ENCODE peak calls at places on chromosomes 11 and 22, in eight cellular contexts. One of them, this sample, is unnamed.

GRCh38 chr22:23608583-23608982 is 23.5 kb downstream of the DRICH1 start:
- DNase-seq in activated CD4-positive, alpha-beta T cell treated with anti-CD3 and anti-CD28 coated beads, Interleukin-2, amount 10 ng/mL, durations not matched to agents 7 days and 5 days: no peak
- DNase-seq in stomach: no peak
- DNase-seq in Calu3: no peak
- DNase-seq in NCI-H187 treated with DMSO at 0.1 percent for 48 hours: no peak
- DNase-seq in activated CD8-positive, alpha-beta memory T cell treated with anti-CD3 and anti-CD28 coated beads, Interleukin-2, amount 50 U/mL, for 4 hours: no peak
- DNase-seq in HS-5: no peak
- DNase-seq in dermis blood vessel endothelial cell: peak
- DNase-seq in this sample: no peak

GRCh38 chr11:134223836-134224709 is at the start of the genes NCAPD3 and VPS26B:
- DNase-seq in Calu3: peak
- DNase-seq in activated CD4-positive, alpha-beta T cell treated with anti-CD3 and anti-CD28 coated beads, Interleukin-2, amount 10 ng/mL, durations not matched to agents 7 days and 5 days: peak
- DNase-seq in dermis blood vessel endothelial cell: peak
- DNase-seq in activated CD8-positive, alpha-beta memory T cell treated with anti-CD3 and anti-CD28 coated beads, Interleukin-2, amount 50 U/mL, for 4 hours: peak
- DNase-seq in stomach: peak
- DNase-seq in NCI-H187 treated with DMSO at 0.1 percent for 48 hours: peak
- DNase-seq in HS-5: peak
- DNase-seq in this sample: peak

GRCh38 chr11:118238947-118239346 is 13.2 kb downstream of the MPZL3 start:
- DNase-seq in NCI-H187 treated with DMSO at 0.1 percent for 48 hours: no peak
- DNase-seq in dermis blood vessel endothelial cell: peak
- DNase-seq in activated CD4-positive, alpha-beta T cell treated with anti-CD3 and anti-CD28 coated beads, Interleukin-2, amount 10 ng/mL, durations not matched to agents 7 days and 5 days: no peak
- DNase-seq in HS-5: no peak
- DNase-seq in stomach: no peak
- DNase-seq in activated CD8-positive, alpha-beta memory T cell treated with anti-CD3 and anti-CD28 coated beads, Interleukin-2, amount 50 U/mL, for 4 hours: no peak
- DNase-seq in Calu3: no peak
- DNase-seq in this sample: no peak

GRCh38 chr11:112425121-112425520 is 164.5 kb upstream of the PLET1 start:
- DNase-seq in activated CD8-positive, alpha-beta memory T cell treated with anti-CD3 and anti-CD28 coated beads, Interleukin-2, amount 50 U/mL, for 4 hours: no peak
- DNase-seq in stomach: no peak
- DNase-seq in Calu3: no peak
- DNase-seq in NCI-H187 treated with DMSO at 0.1 percent for 48 hours: no peak
- DNase-seq in activated CD4-positive, alpha-beta T cell treated with anti-CD3 and anti-CD28 coated beads, Interleukin-2, amount 10 ng/mL, durations not matched to agents 7 days and 5 days: no peak
- DNase-seq in HS-5: no peak
- DNase-seq in dermis blood vessel endothelial cell: no peak
- DNase-seq in this sample: no peak

GRCh38 chr11:133019545-133019944 is 512.8 kb downstream of the OPCML start:
- DNase-seq in HS-5: no peak
- DNase-seq in dermis blood vessel endothelial cell: no peak
- DNase-seq in stomach: no peak
- DNase-seq in NCI-H187 treated with DMSO at 0.1 percent for 48 hours: no peak
- DNase-seq in activated CD8-positive, alpha-beta memory T cell treated with anti-CD3 and anti-CD28 coated beads, Interleukin-2, amount 50 U/mL, for 4 hours: no peak
- DNase-seq in activated CD4-positive, alpha-beta T cell treated with anti-CD3 and anti-CD28 coated beads, Interleukin-2, amount 10 ng/mL, durations not matched to agents 7 days and 5 days: no peak
- DNase-seq in Calu3: no peak
- DNase-seq in this sample: no peak

GRCh38 chr22:19722175-19722914 is 994 bp upstream of the GP1BB start:
- DNase-seq in NCI-H187 treated with DMSO at 0.1 percent for 48 hours: no peak
- DNase-seq in dermis blood vessel endothelial cell: no peak
- DNase-seq in stomach: no peak
- DNase-seq in Calu3: no peak
- DNase-seq in HS-5: no peak
- DNase-seq in activated CD4-positive, alpha-beta T cell treated with anti-CD3 and anti-CD28 coated beads, Interleukin-2, amount 10 ng/mL, durations not matched to agents 7 days and 5 days: no peak
- DNase-seq in activated CD8-positive, alpha-beta memory T cell treated with anti-CD3 and anti-CD28 coated beads, Interleukin-2, amount 50 U/mL, for 4 hours: no peak
- DNase-seq in this sample: no peak

GRCh38 chr11:63243533-63243932 is at the start of gene SLC22A25:
- DNase-seq in Calu3: no peak
- DNase-seq in activated CD8-positive, alpha-beta memory T cell treated with anti-CD3 and anti-CD28 coated beads, Interleukin-2, amount 50 U/mL, for 4 hours: no peak
- DNase-seq in NCI-H187 treated with DMSO at 0.1 percent for 48 hours: no peak
- DNase-seq in stomach: no peak
- DNase-seq in activated CD4-positive, alpha-beta T cell treated with anti-CD3 and anti-CD28 coated beads, Interleukin-2, amount 10 ng/mL, durations not matched to agents 7 days and 5 days: no peak
- DNase-seq in HS-5: no peak
- DNase-seq in dermis blood vessel endothelial cell: peak
- DNase-seq in this sample: no peak

GRCh38 chr22:46622081-46622521 is 1.9 kb downstream of the GRAMD4 start:
- DNase-seq in dermis blood vessel endothelial cell: peak
- DNase-seq in activated CD4-positive, alpha-beta T cell treated with anti-CD3 and anti-CD28 coated beads, Interleukin-2, amount 10 ng/mL, durations not matched to agents 7 days and 5 days: no peak
- DNase-seq in activated CD8-positive, alpha-beta memory T cell treated with anti-CD3 and anti-CD28 coated beads, Interleukin-2, amount 50 U/mL, for 4 hours: no peak
- DNase-seq in stomach: no peak
- DNase-seq in HS-5: no peak
- DNase-seq in NCI-H187 treated with DMSO at 0.1 percent for 48 hours: no peak
- DNase-seq in Calu3: no peak
- DNase-seq in this sample: no peak

GRCh38 chr11:115581871-115582639 is 77.8 kb upstream of the CADM1 start:
- DNase-seq in HS-5: no peak
- DNase-seq in activated CD4-positive, alpha-beta T cell treated with anti-CD3 and anti-CD28 coated beads, Interleukin-2, amount 10 ng/mL, durations not matched to agents 7 days and 5 days: no peak
- DNase-seq in NCI-H187 treated with DMSO at 0.1 percent for 48 hours: peak
- DNase-seq in activated CD8-positive, alpha-beta memory T cell treated with anti-CD3 and anti-CD28 coated beads, Interleukin-2, amount 50 U/mL, for 4 hours: no peak
- DNase-seq in Calu3: no peak
- DNase-seq in stomach: no peak
- DNase-seq in dermis blood vessel endothelial cell: no peak
- DNase-seq in this sample: no peak

GRCh38 chr11:66951927-66952337 is 6.3 kb downstream of the PC start:
- DNase-seq in stomach: peak
- DNase-seq in activated CD4-positive, alpha-beta T cell treated with anti-CD3 and anti-CD28 coated beads, Interleukin-2, amount 10 ng/mL, durations not matched to agents 7 days and 5 days: no peak
- DNase-seq in dermis blood vessel endothelial cell: peak
- DNase-seq in activated CD8-positive, alpha-beta memory T cell treated with anti-CD3 and anti-CD28 coated beads, Interleukin-2, amount 50 U/mL, for 4 hours: no peak
- DNase-seq in Calu3: no peak
- DNase-seq in NCI-H187 treated with DMSO at 0.1 percent for 48 hours: no peak
- DNase-seq in HS-5: no peak
- DNase-seq in this sample: no peak

GRCh38 chr11:120188371-120188770 is 22.5 kb upstream of the OAF start:
- DNase-seq in Calu3: no peak
- DNase-seq in NCI-H187 treated with DMSO at 0.1 percent for 48 hours: no peak
- DNase-seq in activated CD4-positive, alpha-beta T cell treated with anti-CD3 and anti-CD28 coated beads, Interleukin-2, amount 10 ng/mL, durations not matched to agents 7 days and 5 days: no peak
- DNase-seq in dermis blood vessel endothelial cell: no peak
- DNase-seq in activated CD8-positive, alpha-beta memory T cell treated with anti-CD3 and anti-CD28 coated beads, Interleukin-2, amount 50 U/mL, for 4 hours: no peak
- DNase-seq in HS-5: no peak
- DNase-seq in stomach: no peak
- DNase-seq in this sample: no peak

GRCh38 chr11:86447763-86448480 is 73.2 kb downstream of the CCDC81 start:
- DNase-seq in stomach: no peak
- DNase-seq in activated CD8-positive, alpha-beta memory T cell treated with anti-CD3 and anti-CD28 coated beads, Interleukin-2, amount 50 U/mL, for 4 hours: no peak
- DNase-seq in NCI-H187 treated with DMSO at 0.1 percent for 48 hours: no peak
- DNase-seq in HS-5: no peak
- DNase-seq in activated CD4-positive, alpha-beta T cell treated with anti-CD3 and anti-CD28 coated beads, Interleukin-2, amount 10 ng/mL, durations not matched to agents 7 days and 5 days: peak
- DNase-seq in Calu3: no peak
- DNase-seq in dermis blood vessel endothelial cell: no peak
- DNase-seq in this sample: no peak

GRCh38 chr22:32311551-32312071 is 46.1 kb upstream of the RFPL3 start:
- DNase-seq in NCI-H187 treated with DMSO at 0.1 percent for 48 hours: no peak
- DNase-seq in HS-5: no peak
- DNase-seq in Calu3: no peak
- DNase-seq in dermis blood vessel endothelial cell: no peak
- DNase-seq in activated CD8-positive, alpha-beta memory T cell treated with anti-CD3 and anti-CD28 coated beads, Interleukin-2, amount 50 U/mL, for 4 hours: no peak
- DNase-seq in activated CD4-positive, alpha-beta T cell treated with anti-CD3 and anti-CD28 coated beads, Interleukin-2, amount 10 ng/mL, durations not matched to agents 7 days and 5 days: no peak
- DNase-seq in stomach: peak
- DNase-seq in this sample: no peak

GRCh38 chr11:8683115-8683807 is 669 bp downstream of the RPL27A start:
- DNase-seq in Calu3: peak
- DNase-seq in activated CD8-positive, alpha-beta memory T cell treated with anti-CD3 and anti-CD28 coated beads, Interleukin-2, amount 50 U/mL, for 4 hours: no peak
- DNase-seq in HS-5: no peak
- DNase-seq in stomach: no peak
- DNase-seq in NCI-H187 treated with DMSO at 0.1 percent for 48 hours: no peak
- DNase-seq in dermis blood vessel endothelial cell: peak
- DNase-seq in activated CD4-positive, alpha-beta T cell treated with anti-CD3 and anti-CD28 coated beads, Interleukin-2, amount 10 ng/mL, durations not matched to agents 7 days and 5 days: peak
- DNase-seq in this sample: peak

GRCh38 chr11:117620131-117620530 is 176.9 kb downstream of the DSCAML1 start:
- DNase-seq in NCI-H187 treated with DMSO at 0.1 percent for 48 hours: no peak
- DNase-seq in Calu3: no peak
- DNase-seq in stomach: no peak
- DNase-seq in HS-5: no peak
- DNase-seq in activated CD4-positive, alpha-beta T cell treated with anti-CD3 and anti-CD28 coated beads, Interleukin-2, amount 10 ng/mL, durations not matched to agents 7 days and 5 days: no peak
- DNase-seq in activated CD8-positive, alpha-beta memory T cell treated with anti-CD3 and anti-CD28 coated beads, Interleukin-2, amount 50 U/mL, for 4 hours: no peak
- DNase-seq in dermis blood vessel endothelial cell: no peak
- DNase-seq in this sample: no peak

GRCh38 chr11:82986491-82986890 is 85.0 kb downstream of the DDIAS start:
- DNase-seq in stomach: no peak
- DNase-seq in activated CD4-positive, alpha-beta T cell treated with anti-CD3 and anti-CD28 coated beads, Interleukin-2, amount 10 ng/mL, durations not matched to agents 7 days and 5 days: no peak
- DNase-seq in dermis blood vessel endothelial cell: peak
- DNase-seq in HS-5: no peak
- DNase-seq in Calu3: no peak
- DNase-seq in NCI-H187 treated with DMSO at 0.1 percent for 48 hours: no peak
- DNase-seq in activated CD8-positive, alpha-beta memory T cell treated with anti-CD3 and anti-CD28 coated beads, Interleukin-2, amount 50 U/mL, for 4 hours: no peak
- DNase-seq in this sample: no peak

GRCh38 chr11:3162410-3163240 is 2.5 kb downstream of the OSBPL5 start:
- DNase-seq in Calu3: no peak
- DNase-seq in activated CD4-positive, alpha-beta T cell treated with anti-CD3 and anti-CD28 coated beads, Interleukin-2, amount 10 ng/mL, durations not matched to agents 7 days and 5 days: no peak
- DNase-seq in NCI-H187 treated with DMSO at 0.1 percent for 48 hours: no peak
- DNase-seq in dermis blood vessel endothelial cell: no peak
- DNase-seq in activated CD8-positive, alpha-beta memory T cell treated with anti-CD3 and anti-CD28 coated beads, Interleukin-2, amount 50 U/mL, for 4 hours: no peak
- DNase-seq in stomach: no peak
- DNase-seq in HS-5: no peak
- DNase-seq in this sample: no peak

GRCh38 chr11:114279778-114280532 is 16.2 kb upstream of the NNMT start:
- DNase-seq in activated CD8-positive, alpha-beta memory T cell treated with anti-CD3 and anti-CD28 coated beads, Interleukin-2, amount 50 U/mL, for 4 hours: no peak
- DNase-seq in HS-5: no peak
- DNase-seq in stomach: no peak
- DNase-seq in dermis blood vessel endothelial cell: peak
- DNase-seq in activated CD4-positive, alpha-beta T cell treated with anti-CD3 and anti-CD28 coated beads, Interleukin-2, amount 10 ng/mL, durations not matched to agents 7 days and 5 days: no peak
- DNase-seq in NCI-H187 treated with DMSO at 0.1 percent for 48 hours: no peak
- DNase-seq in Calu3: no peak
- DNase-seq in this sample: no peak